ENCODE peak calls at places on chromosomes 1 and 21, in six cellular contexts. S is A549, N is HepG2, H is GM12878, G is K562, F is SK-N-SH. Y is an unnamed sample.

GRCh38 chr1:199691540-199691939 is 336.0 kb upstream of the NR5A2 start:
- DNase-seq in S (no peak), H (no peak), N (no peak), G (no peak), F (no peak), Y (peak)

GRCh38 chr1:78229344-78229743 is 183.6 kb downstream of the GIPC2 start:
- DNase-seq in N (no peak), G (no peak), F (no peak), S (no peak), H (no peak), Y (peak)

GRCh38 chr1:8424539-8425116 is 106.7 kb downstream of the SLC45A1 start:
- DNase-seq in N (no peak), S (no peak), F (no peak), H (no peak), G (peak), Y (no peak)

GRCh38 chr1:207128336-207128921 is 24.4 kb downstream of the C4BPA start:
- DNase-seq in G (no peak), F (no peak), N (peak), H (no peak), S (no peak), Y (no peak)

GRCh38 chr1:203268901-203269653 is 36.2 kb upstream of the BTG2 start:
- DNase-seq in G (peak), H (no peak), N (peak), S (peak), F (peak), Y (peak)

GRCh38 chr1:57208903-57209302 is 215.0 kb downstream of the DAB1 start:
- DNase-seq in H (no peak), F (no peak), G (no peak), N (no peak), S (no peak), Y (no peak)

GRCh38 chr1:85137660-85138059 is 63.2 kb downstream of the SYDE2 start:
- DNase-seq in H (no peak), N (peak), G (no peak), F (no peak), S (peak), Y (no peak)

GRCh38 chr1:161068306-161069200 is 1.1 kb downstream of the ARHGAP30 start:
- DNase-seq in S (no peak), N (no peak), H (peak), F (no peak), G (peak), Y (no peak)

GRCh38 chr1:147515046-147515869 is 26.0 kb upstream of the BCL9 start:
- DNase-seq in F (no peak), S (no peak), H (no peak), N (peak), G (no peak), Y (peak)

GRCh38 chr1:171226757-171227370 is 21.4 kb upstream of the FMO1 start:
- DNase-seq in H (peak), F (peak), N (peak), S (peak), G (peak), Y (peak)

GRCh38 chr1:218459878-218460277 is 114.7 kb downstream of the TGFB2 start:
- DNase-seq in H (no peak), F (peak), S (peak), N (peak), G (peak), Y (peak)

GRCh38 chr21:19724081-19724480 is 1274.1 kb upstream of the NCAM2 start:
- DNase-seq in N (no peak), S (no peak), F (no peak), H (no peak), G (no peak), Y (no peak)

GRCh38 chr1:52386458-52386857 is 17.8 kb downstream of the ORC1 start:
- DNase-seq in F (no peak), N (no peak), H (no peak), S (no peak), G (no peak), Y (no peak)
- TF ChIP-seq SMC3 in F (no peak), N (no peak), H (no peak), S (no peak), G (no peak), Y (no peak)

GRCh38 chr1:63626222-63626621 is 33.0 kb downstream of the PGM1 start:
- DNase-seq in H (no peak), N (no peak), G (no peak), F (no peak), S (no peak), Y (no peak)

GRCh38 chr1:63623952-63624351 is 30.7 kb downstream of the PGM1 start:
- DNase-seq in H (no peak), S (no peak), N (no peak), G (no peak), F (no peak), Y (no peak)

GRCh38 chr1:63621698-63622097 is 28.5 kb downstream of the PGM1 start:
- DNase-seq in H (no peak), G (no peak), S (no peak), F (no peak), N (no peak), Y (peak)

GRCh38 chr1:63622847-63623566 is 29.8 kb downstream of the PGM1 start:
- DNase-seq in N (no peak), F (no peak), G (no peak), S (no peak), H (peak), Y (no peak)

GRCh38 chr1:63624911-63625310 is 31.7 kb downstream of the PGM1 start:
- DNase-seq in H (no peak), N (no peak), F (no peak), S (peak), G (no peak), Y (no peak)
- TF ChIP-seq SMC3 in H (no peak), N (no peak), F (no peak), S (no peak), G (no peak), Y (no peak)

DNA sequence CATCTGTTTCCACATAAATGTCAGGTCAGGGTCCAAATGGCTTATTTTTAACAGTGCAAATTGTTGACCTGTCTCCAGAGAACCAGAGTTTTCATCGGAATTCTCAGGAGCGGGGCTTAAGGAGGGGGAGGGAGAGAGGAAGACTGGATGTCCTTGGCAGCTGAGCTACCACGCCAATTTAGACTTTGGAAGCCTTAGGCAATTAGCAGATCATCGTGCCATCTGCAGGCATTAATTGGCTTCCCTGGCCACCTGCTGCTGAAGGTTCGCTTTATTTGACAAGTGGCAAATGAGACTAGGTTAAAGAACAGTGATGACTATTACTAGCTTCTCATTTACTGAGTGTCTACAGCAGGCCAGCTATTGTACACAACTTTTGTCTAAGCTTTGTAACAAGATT is 43.7 kb downstream of the HLX start:
- DNase-seq in G (no peak), H (no peak), F (no peak), S (no peak), N (no peak), Y (no peak)
- TF ChIP-seq SMC3 in G (no peak), H (no peak), F (no peak), S (no peak), N (no peak), Y (no peak)

DNA sequence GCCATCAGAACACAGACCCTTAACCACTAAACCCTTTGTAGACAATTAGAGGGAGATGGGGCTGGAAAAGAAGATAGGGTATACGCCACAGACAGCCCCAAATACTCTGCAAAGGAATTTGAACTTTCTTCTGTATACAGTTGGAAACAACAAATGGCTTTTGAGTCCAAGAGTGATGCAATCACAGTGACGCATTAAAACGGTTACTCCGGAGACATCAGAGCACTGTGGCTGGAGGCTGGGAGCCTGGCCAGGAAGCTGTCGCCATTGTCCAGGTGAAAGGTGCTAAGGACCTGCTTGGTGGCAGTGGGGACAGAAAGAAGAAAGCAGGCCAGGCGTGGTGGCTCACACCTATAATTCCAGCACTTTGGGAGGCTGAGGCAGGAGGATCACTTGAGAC is 4.2 kb downstream of the FLAD1 start:
- DNase-seq in S (no peak), G (no peak), H (no peak), F (no peak), N (no peak), Y (no peak)
- TF ChIP-seq SMC3 in S (no peak), G (no peak), H (no peak), F (no peak), N (no peak), Y (no peak)

GRCh38 chr1:110197905-110198629 is 12.0 kb upstream of the KCNC4 start:
- DNase-seq in S (no peak), H (no peak), F (no peak), N (no peak), G (no peak), Y (no peak)
- TF ChIP-seq SMC3 in S (no peak), H (no peak), F (no peak), N (no peak), G (no peak), Y (no peak)

DNA sequence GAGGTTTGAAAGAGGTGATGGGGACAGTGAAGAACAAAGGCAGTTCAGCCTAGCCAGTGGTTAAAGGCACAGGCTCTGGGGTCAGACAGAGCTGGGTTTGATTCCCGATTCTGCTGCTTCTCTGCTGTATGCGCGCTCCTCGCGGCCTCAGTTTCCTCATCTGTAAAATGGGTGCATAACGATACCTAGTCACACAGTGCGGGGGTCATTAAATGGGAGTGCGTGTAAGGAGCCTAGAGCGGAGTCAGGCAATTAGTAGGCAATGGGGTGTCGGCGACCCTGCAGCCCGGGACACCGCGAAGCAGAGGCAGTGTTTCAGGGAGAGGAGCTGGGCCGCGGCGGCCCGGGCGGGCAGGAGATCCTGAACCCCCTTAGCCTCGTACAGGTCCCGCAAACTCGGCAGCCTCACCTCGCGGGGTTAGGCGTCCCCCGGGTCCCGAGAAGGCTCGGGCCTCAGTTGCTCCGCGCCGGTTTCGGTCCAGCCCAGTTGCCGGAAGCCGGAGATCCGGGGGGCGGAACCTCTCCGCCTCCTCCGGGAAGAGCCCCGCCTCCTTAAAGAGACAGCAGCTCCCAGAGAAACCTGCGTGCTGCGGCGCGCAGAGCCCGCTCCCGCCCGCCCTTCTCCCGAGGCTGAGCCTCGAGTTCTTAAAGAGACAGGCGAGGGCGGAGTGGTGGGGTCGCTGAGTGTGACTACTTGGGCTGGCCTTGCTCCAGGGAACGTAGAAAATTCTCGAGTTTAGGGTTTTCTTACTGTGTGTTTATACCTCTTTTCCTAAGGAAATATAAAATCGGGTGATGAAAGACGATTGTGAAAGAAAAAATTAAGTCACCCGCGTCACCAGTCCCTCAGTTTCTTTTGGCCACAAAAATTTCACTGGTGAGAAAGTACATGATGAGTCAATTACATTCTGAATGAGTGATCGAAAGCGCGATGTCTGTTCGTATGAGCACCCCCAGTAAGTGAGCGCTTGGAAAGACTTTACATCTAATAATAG is at the start of gene YIPF1:
- DNase-seq in F (peak), S (peak), H (peak), G (peak), N (peak), Y (peak)
- TF ChIP-seq SMC3 in F (no peak), S (no peak), H (no peak), G (peak), N (no peak), Y (no peak)

GRCh38 chr1:182601416-182601786 is 2.8 kb downstream of the RGS16 start:
- DNase-seq in G (peak), S (peak), F (peak), N (peak), H (peak), Y (peak)
- TF ChIP-seq SMC3 in G (peak), S (peak), F (peak), N (peak), H (peak), Y (peak)

GRCh38 chr1:155082301-155082940 is 3.8 kb downstream of the EFNA3 start:
- DNase-seq in F (no peak), N (no peak), G (no peak), H (no peak), S (no peak), Y (no peak)

GRCh38 chr1:155079210-155079486 is 511 bp downstream of the EFNA3 start:
- DNase-seq in G (no peak), H (no peak), N (no peak), S (no peak), F (no peak), Y (no peak)

GRCh38 chr1:155079487-155080249 is 1.0 kb downstream of the EFNA3 start:
- DNase-seq in S (no peak), N (no peak), F (peak), G (peak), H (no peak), Y (no peak)

GRCh38 chr1:155081472-155082300 is 3.0 kb downstream of the EFNA3 start:
- DNase-seq in S (no peak), N (no peak), G (no peak), H (no peak), F (no peak), Y (no peak)

DNA sequence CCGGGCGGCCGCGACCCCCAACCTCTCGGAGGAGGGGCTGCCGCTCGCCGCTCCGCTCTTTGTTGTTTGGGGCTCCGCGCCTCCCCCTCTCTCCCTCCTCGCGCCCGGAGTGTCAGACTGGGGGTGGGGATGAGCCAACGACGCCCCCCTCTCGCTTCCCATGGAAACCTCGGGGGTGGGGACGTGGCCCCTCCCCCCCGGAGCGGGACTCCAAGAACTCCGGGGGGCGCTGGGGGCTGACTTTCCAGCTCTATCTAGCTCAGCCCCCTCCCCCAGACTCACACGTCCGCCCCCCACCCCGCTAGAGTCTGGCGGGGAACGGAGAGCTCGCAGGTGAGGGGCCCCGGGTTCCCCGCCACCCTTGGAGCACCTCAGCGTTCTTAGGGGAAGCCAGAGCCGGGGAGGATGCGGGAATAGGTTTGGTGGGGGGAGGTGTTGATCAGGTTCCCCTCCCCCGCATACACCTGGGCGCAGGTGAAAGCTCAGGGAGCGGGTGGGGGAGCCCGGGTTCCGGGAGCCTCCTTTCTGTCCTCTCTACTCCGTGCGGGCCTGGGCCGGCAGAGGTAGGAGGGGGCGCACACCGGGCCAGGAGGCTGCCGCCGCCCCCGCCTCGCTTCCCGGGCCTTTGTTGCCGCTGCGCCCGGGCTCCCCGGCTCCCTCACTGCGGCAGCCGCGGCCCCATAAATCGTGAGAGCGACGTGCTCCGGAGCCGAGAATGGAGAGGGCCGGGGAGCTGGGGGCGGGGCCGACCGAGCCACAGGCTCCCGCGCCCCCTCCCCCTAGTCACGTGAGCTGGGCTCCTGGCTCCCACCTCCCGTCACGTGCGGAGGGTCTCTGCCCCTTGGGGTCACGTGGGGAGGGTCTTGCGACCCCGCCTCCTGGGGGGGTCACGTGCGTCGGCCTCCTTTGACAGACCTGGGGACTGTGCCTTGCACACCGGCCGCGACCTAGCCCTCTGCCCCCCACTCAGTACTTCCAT is 1.9 kb downstream of the EFNA3 start:
- DNase-seq in N (no peak), H (no peak), G (peak), S (no peak), F (peak), Y (no peak)
- TF ChIP-seq SMC3 in N (no peak), H (no peak), G (no peak), S (no peak), F (no peak), Y (no peak)

DNA sequence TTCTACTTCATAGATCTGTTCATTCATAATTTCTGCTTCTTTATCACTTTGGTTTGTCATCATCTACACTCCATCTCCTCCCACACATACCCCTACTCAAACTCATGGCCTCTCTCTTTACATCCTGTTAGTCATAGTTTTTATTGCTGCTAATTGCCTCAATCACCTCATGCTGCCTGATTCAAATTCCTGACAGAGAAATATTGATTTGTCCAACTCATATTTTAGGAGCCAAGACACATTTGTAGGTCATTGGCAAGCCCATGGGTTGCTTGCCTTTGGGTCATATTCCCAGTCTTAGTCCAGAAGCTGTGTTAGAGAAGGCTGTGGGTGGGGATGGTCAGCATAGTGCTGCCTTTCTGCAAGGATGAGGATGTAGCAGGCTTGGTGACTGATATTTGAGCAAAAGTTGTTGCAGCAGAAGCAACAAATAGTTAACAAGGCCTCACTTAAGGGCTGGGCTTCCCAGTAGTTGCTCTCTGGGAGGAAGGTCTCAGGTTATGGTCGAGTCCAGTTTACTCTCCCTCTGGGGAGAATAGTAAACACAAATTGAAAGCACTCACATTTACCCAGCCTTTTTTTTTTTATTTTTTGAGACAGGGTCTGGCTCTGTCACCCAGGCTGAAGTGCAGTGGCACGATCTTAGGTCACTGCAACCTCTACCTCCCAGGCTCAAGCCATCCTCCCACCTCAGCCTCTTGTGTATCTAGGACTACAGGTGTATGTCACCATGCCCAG is 22.4 kb upstream of the EPS15 start:
- DNase-seq in F (no peak), S (no peak), H (no peak), N (no peak), G (no peak), Y (no peak)
- TF ChIP-seq SMC3 in F (no peak), S (no peak), H (no peak), N (no peak), G (no peak), Y (no peak)

GRCh38 chr1:26994772-26995625 is 1.5 kb downstream of the TRNP1 start:
- DNase-seq in F (no peak), H (no peak), G (no peak), N (no peak), S (no peak), Y (no peak)
- TF ChIP-seq SMC3 in F (no peak), H (no peak), G (no peak), N (no peak), S (no peak), Y (no peak)